ENCODE peak calls at places on chromosomes 3 and 15, in seven cellular contexts. K is tibial artery; W is GM06990; I is CD8-positive, alpha-beta T cell; T is MG63; G is astrocyte of the spinal cord; V is fibroblast of villous mesenchyme. F is an unnamed sample.

GRCh38 chr3:106333911-106334618 is 465.3 kb upstream of the CBLB start:
- DNase-seq in I (no peak), V (peak; percentile 50), T (no peak), W (no peak), K (no peak), G (peak; percentile 88), F (no peak)

GRCh38 chr3:180188512-180189309 is 152.0 kb upstream of the PEX5L start:
- DNase-seq in K (no peak), V (no peak), W (no peak), T (no peak), I (no peak), G (no peak), F (no peak)

GRCh38 chr15:41465822-41466421 is 27.8 kb upstream of the ITPKA start:
- DNase-seq in I (no peak), T (no peak), G (peak; percentile 69), W (no peak), V (peak; percentile 74), K (no peak), F (no peak)

GRCh38 chr3:119781330-119782198 is at the start of gene NR1I2:
- DNase-seq in V (no peak), K (no peak), I (no peak), T (no peak), G (no peak), W (no peak), F (no peak)

GRCh38 chr3:61439116-61439459 is 122.3 kb upstream of the PTPRG start:
- DNase-seq in W (no peak), K (no peak), I (no peak), G (no peak), V (no peak), T (no peak), F (no peak)

GRCh38 chr15:78437107-78437761 is 782 bp upstream of the IREB2 start:
- DNase-seq in V (no peak), W (no peak), T (peak; percentile 22), G (peak; percentile 4), I (no peak), K (no peak), F (no peak)

GRCh38 chr15:51260262-51260661 is 78.1 kb downstream of the CYP19A1 start:
- DNase-seq in V (peak; percentile 77), T (no peak), G (no peak), K (no peak), W (no peak), I (no peak), F (no peak)

GRCh38 chr15:64099379-64099778 is 3.6 kb downstream of the SNX1 start:
- DNase-seq in G (no peak), W (no peak), V (peak; percentile 40), K (no peak), T (no peak), I (no peak), F (no peak)

GRCh38 chr3:156035158-156035557 is 85.2 kb upstream of the KCNAB1 start:
- DNase-seq in T (no peak), K (no peak), W (no peak), V (no peak), G (no peak), I (no peak), F (no peak)

GRCh38 chr3:21466491-21466890 is 284.5 kb downstream of the ZNF385D start:
- DNase-seq in K (no peak), T (no peak), V (no peak), I (no peak), W (no peak), G (peak; percentile 9), F (no peak)

GRCh38 chr3:197320582-197320981 is 22.2 kb upstream of the DLG1 start:
- DNase-seq in V (no peak), K (no peak), W (no peak), I (no peak), T (no peak), G (no peak), F (no peak)

GRCh38 chr3:45806072-45806471 is 9.7 kb upstream of the SLC6A20 start:
- DNase-seq in K (no peak), W (no peak), G (no peak), T (no peak), I (no peak), V (no peak), F (no peak)

GRCh38 chr3:178703268-178703975 is 167.2 kb downstream of the KCNMB2 start:
- DNase-seq in T (peak; percentile 10), V (peak; percentile 96), G (peak; percentile 85), W (no peak), K (no peak), I (no peak), F (no peak)

GRCh38 chr3:172698650-172699049 is 12.2 kb downstream of the NCEH1 start:
- DNase-seq in G (no peak), V (peak; percentile 31), I (no peak), T (no peak), W (no peak), K (peak; percentile 58), F (no peak)

GRCh38 chr15:63945838-63946298 is 100.4 kb downstream of the DAPK2 start:
- DNase-seq in I (no peak), V (no peak), T (peak; percentile 30), W (no peak), G (no peak), K (no peak), F (no peak)

GRCh38 chr3:35721628-35722027 is 82.3 kb downstream of the ARPP21 start:
- DNase-seq in I (no peak), T (no peak), V (no peak), W (no peak), G (peak; percentile 13), K (no peak), F (no peak)

GRCh38 chr3:171875923-171876412 is 32.8 kb downstream of the TMEM212 start:
- DNase-seq in T (peak; percentile 44), G (peak; percentile 82), W (no peak), I (no peak), V (peak; percentile 86), K (no peak), F (no peak)

GRCh38 chr3:57179580-57180410 is 14.6 kb upstream of the IL17RD start:
- DNase-seq in I (no peak), T (no peak), G (no peak), V (peak; percentile 19), W (no peak), K (no peak), F (no peak)

GRCh38 chr15:55383687-55384086 is 24.5 kb downstream of the CCPG1 start:
- DNase-seq in T (no peak), V (no peak), I (no peak), G (no peak), W (no peak), K (no peak), F (no peak)

GRCh38 chr15:55394694-55395093 is 13.5 kb downstream of the CCPG1 start:
- DNase-seq in V (peak; percentile 60), G (no peak), T (no peak), W (no peak), I (no peak), K (no peak), F (no peak)

GRCh38 chr15:55387027-55387426 is 21.1 kb downstream of the CCPG1 start:
- DNase-seq in V (no peak), T (no peak), G (no peak), W (no peak), I (no peak), K (no peak), F (no peak)

GRCh38 chr15:55389276-55389631 is 18.9 kb downstream of the CCPG1 start:
- DNase-seq in W (no peak), K (no peak), V (peak; percentile 35), I (no peak), G (peak; percentile 48), T (no peak), F (no peak)
- H3K4me3 ChIP-seq in W (no peak overlapping the region), K (no peak overlapping the region), V (no peak overlapping the region), I (no peak overlapping the region), G (no peak overlapping the region), T (no peak overlapping the region), F (no peak overlapping the region)

GRCh38 chr3:101377209-101377608 is 56.8 kb upstream of the IMPG2 start:
- DNase-seq in V (no peak), T (no peak), W (no peak), G (no peak), I (no peak), K (no peak), F (no peak)

GRCh38 chr3:101383156-101383575 is 62.8 kb upstream of the IMPG2 start:
- DNase-seq in V (peak; percentile 66), T (no peak), W (no peak), G (no peak), K (no peak), I (no peak), F (no peak)

GRCh38 chr3:101381809-101382208 is 61.4 kb upstream of the IMPG2 start:
- DNase-seq in G (peak; percentile 55), W (no peak), I (no peak), V (peak; percentile 62), K (no peak), T (no peak), F (no peak)

GRCh38 chr3:101377796-101378195 is 57.4 kb upstream of the IMPG2 start:
- DNase-seq in I (no peak), W (no peak), T (no peak), K (no peak), G (peak; percentile 27), V (peak; percentile 45), F (no peak)

GRCh38 chr3:101379695-101380376 is 59.5 kb upstream of the IMPG2 start:
- DNase-seq in I (no peak), K (no peak), V (peak; percentile 8), G (no peak), T (no peak), W (peak; percentile 58), F (no peak)
- H3K4me3 ChIP-seq in I (no peak overlapping the region), K (no peak overlapping the region), V (no peak overlapping the region), G (no peak overlapping the region), T (no peak overlapping the region), W (no peak overlapping the region), F (no peak overlapping the region)

DNA sequence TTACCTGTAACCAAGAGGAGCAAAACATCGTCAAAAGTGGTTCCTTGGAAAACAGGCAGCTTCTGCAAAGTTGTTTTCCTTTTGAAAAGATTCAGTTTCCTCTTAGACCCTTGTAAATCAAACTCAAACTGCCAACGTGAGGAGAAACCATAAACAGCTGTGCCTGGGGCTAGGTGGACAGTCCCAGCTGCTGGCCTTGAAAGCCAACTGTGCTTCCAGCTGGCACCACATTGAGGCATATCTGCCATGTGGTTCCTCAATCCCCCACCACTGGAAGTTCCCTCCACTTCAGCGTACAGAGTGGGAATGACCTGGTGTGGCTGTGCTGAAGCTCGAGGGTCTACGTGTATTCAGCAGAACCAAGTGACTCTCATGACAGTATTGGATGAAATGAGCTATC is 40.9 kb downstream of the HRH1 start:
- DNase-seq in I (no peak), T (peak; percentile 55), K (no peak), G (peak; percentile 35), V (no peak), W (no peak), F (no peak)
- H3K4me3 ChIP-seq in I (no peak overlapping the region), T (no peak overlapping the region), K (peak overlapping the region; percentile 35), G (no peak overlapping the region), V (no peak overlapping the region), W (no peak overlapping the region), F (no peak overlapping the region)

GRCh38 chr3:127820871-127821853 is 1.2 kb downstream of the MGLL start:
- DNase-seq in G (peak; percentile 23), K (peak; percentile 48), V (peak; percentile 61), W (no peak), T (peak; percentile 33), I (no peak), F (no peak)

GRCh38 chr3:127819086-127819485 is 3.2 kb downstream of the MGLL start:
- DNase-seq in V (no peak), G (no peak), T (no peak), W (no peak), K (no peak), I (no peak), F (no peak)

GRCh38 chr3:127820221-127820870 is 2.0 kb downstream of the MGLL start:
- DNase-seq in T (peak; percentile 49), W (no peak), K (peak; percentile 38), V (peak; percentile 49), G (peak; percentile 15), I (no peak), F (no peak)

GRCh38 chr3:127817331-127817821 is 4.9 kb downstream of the MGLL start:
- DNase-seq in K (no peak), W (no peak), V (peak; percentile 79), G (peak; percentile 53), I (no peak), T (peak; percentile 69), F (no peak)

GRCh38 chr3:127819656-127820055 is 2.7 kb downstream of the MGLL start:
- DNase-seq in W (no peak), V (no peak), K (no peak), G (no peak), T (no peak), I (no peak), F (no peak)
- H3K4me3 ChIP-seq in W (no peak overlapping the region), V (no peak overlapping the region), K (peak overlapping the region; percentile 98), G (no peak overlapping the region), T (no peak overlapping the region), I (no peak overlapping the region), F (no peak overlapping the region)